ENCODE peak calls at places on chromosome 1, in nine cellular contexts. V, Y, I, O, R, U, F, Z and X are unnamed samples. For H3K4me1, the result is how much of the 10 kb centered on the place peaks cover.

GRCh38 chr1:89945852-89946476 is 48.9 kb upstream of the ZNF326 start:
- DNase-seq in V (no peak), Y (no peak), I (no peak), O (no peak), R (no peak), U (no peak), F (no peak), Z (peak), X (no peak)

GRCh38 chr1:171786534-171786933 is 5.1 kb downstream of the METTL13 start:
- DNase-seq in V (no peak), Y (no peak), I (no peak), O (no peak), R (no peak), U (no peak), F (no peak), Z (no peak), X (no peak)

GRCh38 chr1:198267921-198268320 is 111.1 kb downstream of the NEK7 start:
- DNase-seq in V (no peak), Y (no peak), I (no peak), O (no peak), R (no peak), U (peak), F (no peak), Z (no peak), X (no peak)

GRCh38 chr1:24584103-24584764 is 28.3 kb downstream of the NCMAP start:
- DNase-seq in V (no peak), Y (no peak), I (no peak), O (no peak), R (no peak), U (no peak), F (peak), Z (no peak), X (no peak)

GRCh38 chr1:43774359-43774758 is 67.0 kb downstream of the ST3GAL3 start:
- DNase-seq in V (no peak), Y (no peak), I (no peak), O (no peak), R (no peak), U (peak), F (no peak), Z (no peak), X (no peak)

GRCh38 chr1:70025052-70025451 is 180.3 kb downstream of the LRRC40 start:
- DNase-seq in V (no peak), Y (no peak), I (no peak), O (no peak), R (no peak), U (no peak), F (no peak), Z (no peak), X (no peak)

GRCh38 chr1:235885654-235886238 is 19.0 kb upstream of the LYST start:
- DNase-seq in V (no peak), Y (no peak), I (no peak), O (no peak), R (no peak), U (no peak), F (no peak), Z (no peak), X (no peak)

GRCh38 chr1:82162526-82163420 is 362.0 kb downstream of the ADGRL2 start:
- DNase-seq in V (no peak), Y (peak), I (no peak), O (no peak), R (no peak), U (peak), F (no peak), Z (no peak), X (no peak)

GRCh38 chr1:85654066-85654782 is 54.0 kb downstream of the ZNHIT6 start:
- DNase-seq in V (no peak), Y (no peak), I (no peak), O (no peak), R (no peak), U (peak), F (no peak), Z (peak), X (no peak)

GRCh38 chr1:110538921-110539320 is 19.9 kb upstream of the KCNA10 start:
- DNase-seq in V (no peak), Y (no peak), I (no peak), O (no peak), R (no peak), U (no peak), F (no peak), Z (no peak), X (no peak)

GRCh38 chr1:155083865-155084721 is 5.5 kb downstream of the EFNA3 start:
- DNase-seq in V (no peak), Y (peak), I (no peak), O (peak), R (no peak), U (peak), F (peak), Z (no peak), X (peak)

GRCh38 chr1:174953657-174954435 is 45.9 kb upstream of the CACYBP start:
- DNase-seq in V (no peak), Y (no peak), I (no peak), O (no peak), R (no peak), U (no peak), F (no peak), Z (no peak), X (no peak)

GRCh38 chr1:65395887-65396612 is 24.4 kb upstream of the LEPR start:
- DNase-seq in V (no peak), Y (no peak), I (no peak), O (no peak), R (no peak), U (no peak), F (peak), Z (no peak), X (no peak)

GRCh38 chr1:91753878-91754277 is 132.1 kb downstream of the TGFBR3 start:
- DNase-seq in V (no peak), Y (no peak), I (no peak), O (no peak), R (no peak), U (no peak), F (no peak), Z (no peak), X (no peak)

GRCh38 chr1:91757760-91758545 is 128.0 kb downstream of the TGFBR3 start:
- DNase-seq in V (no peak), Y (no peak), I (peak), O (no peak), R (no peak), U (peak), F (no peak), Z (no peak), X (no peak)

GRCh38 chr1:91754348-91754747 is 131.6 kb downstream of the TGFBR3 start:
- DNase-seq in V (no peak), Y (no peak), I (peak), O (no peak), R (no peak), U (peak), F (no peak), Z (no peak), X (no peak)

GRCh38 chr1:91755176-91755575 is 130.8 kb downstream of the TGFBR3 start:
- DNase-seq in V (peak), Y (no peak), I (peak), O (no peak), R (no peak), U (peak), F (no peak), Z (no peak), X (peak)

GRCh38 chr1:91755888-91756287 is 130.1 kb downstream of the TGFBR3 start:
- DNase-seq in V (no peak), Y (no peak), I (peak), O (no peak), R (no peak), U (no peak), F (no peak), Z (no peak), X (no peak)
- H3K4me1 ChIP-seq in V (under half), Y (under half), I (under half), O (under half), R (under half), U (under half), F (under half), Z (under half), X (under half)

DNA sequence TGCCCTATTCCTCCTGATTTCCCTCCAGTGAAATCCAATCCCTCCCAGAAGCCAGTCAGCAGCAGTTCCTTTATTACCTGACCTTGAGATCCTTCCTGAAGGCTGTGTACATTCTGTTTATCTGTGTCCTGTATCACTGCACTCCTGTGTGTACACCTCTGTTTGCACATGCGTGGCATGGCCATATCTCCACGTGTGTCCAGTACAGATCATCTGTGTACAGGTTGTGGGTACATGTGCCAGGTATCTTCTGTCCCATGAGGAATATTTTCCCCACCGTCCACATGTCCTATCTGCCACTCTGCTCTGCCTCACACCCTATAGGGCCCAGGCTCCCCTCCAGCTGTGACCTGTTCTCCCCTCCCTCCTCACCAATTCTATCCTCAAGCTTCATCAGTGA is 2.8 kb downstream of the CDC42SE1 start:
- DNase-seq in V (no peak), Y (no peak), I (peak), O (no peak), R (no peak), U (no peak), F (no peak), Z (no peak), X (no peak)
- H3K4me3 ChIP-seq in V (peak), Y (no peak), I (no peak), O (peak), R (peak), U (peak), F (peak), Z (no peak), X (no peak)

GRCh38 chr1:119594386-119594785 is 53.7 kb downstream of the ZNF697 start:
- DNase-seq in V (no peak), Y (no peak), I (no peak), O (no peak), R (no peak), U (no peak), F (no peak), Z (no peak), X (no peak)
- H3K4me1 ChIP-seq in V (under half), Y (under half), I (under half), O (under half), R (under half), U (under half), F (under half), Z (under half), X (under half)

GRCh38 chr1:208242186-208242585 is 2.0 kb downstream of the PLXNA2 start:
- DNase-seq in V (no peak), Y (no peak), I (peak), O (no peak), R (no peak), U (no peak), F (no peak), Z (no peak), X (no peak)
- H3K4me3 ChIP-seq in V (peak), Y (no peak), I (peak), O (no peak), R (no peak), U (peak), F (no peak), Z (no peak), X (no peak)

GRCh38 chr1:31789259-31790065 is 25.3 kb upstream of the ADGRB2 start:
- DNase-seq in V (peak), Y (peak), I (peak), O (peak), R (peak), U (peak), F (peak), Z (peak), X (peak)

GRCh38 chr1:31791131-31791858 is 24.5 kb downstream of the SPOCD1 start:
- DNase-seq in V (no peak), Y (no peak), I (peak), O (no peak), R (no peak), U (no peak), F (no peak), Z (no peak), X (no peak)

GRCh38 chr1:31792116-31792515 is 23.7 kb downstream of the SPOCD1 start:
- DNase-seq in V (no peak), Y (no peak), I (peak), O (no peak), R (no peak), U (no peak), F (no peak), Z (no peak), X (no peak)

GRCh38 chr1:31790140-31790539 is 25.7 kb downstream of the SPOCD1 start:
- DNase-seq in V (no peak), Y (no peak), I (peak), O (no peak), R (no peak), U (no peak), F (no peak), Z (no peak), X (no peak)

GRCh38 chr1:31790641-31791091 is 25.2 kb downstream of the SPOCD1 start:
- DNase-seq in V (no peak), Y (no peak), I (peak), O (no peak), R (no peak), U (no peak), F (no peak), Z (no peak), X (peak)
- H3K4me1 ChIP-seq in V (under half), Y (under half), I (under half), O (under half), R (under half), U (under half), F (under half), Z (under half), X (under half)

DNA sequence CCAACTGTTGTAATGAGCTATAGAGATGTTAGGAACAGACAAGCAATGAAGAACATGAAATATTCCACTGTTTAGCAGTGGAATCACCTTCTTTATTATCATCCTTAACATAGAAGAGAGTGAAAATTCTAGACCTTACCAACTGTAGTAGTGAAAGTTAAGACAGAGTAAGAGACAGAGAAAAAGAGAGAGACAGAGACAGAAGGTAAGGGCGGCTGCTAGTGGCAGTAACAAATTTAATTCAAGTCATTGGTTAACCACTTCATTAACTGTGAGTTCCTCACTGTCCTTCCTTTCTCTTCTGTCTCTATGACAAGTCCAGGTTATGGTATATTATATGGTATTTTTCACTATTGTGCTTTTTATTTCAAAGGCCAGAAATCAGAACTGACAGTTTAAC is 355.7 kb upstream of the ESRRG start:
- DNase-seq in V (no peak), Y (no peak), I (no peak), O (no peak), R (no peak), U (no peak), F (no peak), Z (no peak), X (no peak)
- H3K4me3 ChIP-seq in V (peak), Y (no peak), I (no peak), O (no peak), R (no peak), U (no peak), F (no peak), Z (no peak), X (no peak)

DNA sequence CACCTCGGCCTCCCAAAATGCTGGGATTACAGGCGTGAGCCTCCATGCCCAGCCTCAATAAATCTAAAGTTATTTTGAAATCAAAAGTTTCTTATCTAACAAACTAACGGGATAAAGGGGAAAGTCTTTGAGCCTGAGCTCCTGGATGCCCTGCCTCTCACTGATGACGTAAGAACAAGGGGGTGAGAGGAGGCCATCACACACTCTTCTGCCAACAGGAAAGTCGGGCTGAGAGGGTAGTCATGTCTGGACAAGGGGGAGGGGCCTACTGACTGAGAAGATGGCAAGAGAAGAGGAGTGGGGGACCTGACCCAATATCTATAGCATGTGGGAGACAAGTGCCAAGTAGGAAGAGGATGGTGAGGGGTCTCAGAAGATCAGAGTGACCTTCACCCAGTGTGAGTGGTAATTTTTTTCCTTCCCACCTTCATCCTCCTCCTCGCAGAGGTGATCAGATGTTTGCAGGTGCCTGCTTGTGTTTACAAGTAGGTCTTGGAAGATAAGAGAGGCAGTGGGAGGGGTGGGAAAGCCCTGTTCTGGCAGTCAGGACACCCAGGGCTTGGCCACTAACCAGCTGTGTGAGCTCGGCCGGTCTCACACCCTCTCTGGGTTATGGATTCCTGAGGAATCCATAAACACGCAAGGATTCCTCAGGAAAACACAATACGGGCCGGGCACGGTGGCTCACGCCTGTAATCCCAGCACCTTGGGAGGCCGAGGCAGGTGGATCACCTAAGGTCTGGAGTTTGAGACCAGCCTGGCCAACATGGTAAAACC is 9.6 kb downstream of the UQCRHL start:
- DNase-seq in V (no peak), Y (no peak), I (no peak), O (no peak), R (no peak), U (peak), F (no peak), Z (no peak), X (no peak)
- H3K4me1 ChIP-seq in V (under half), Y (under half), I (under half), O (under half), R (under half), U (under half), F (under half), Z (half or more), X (under half)

DNA sequence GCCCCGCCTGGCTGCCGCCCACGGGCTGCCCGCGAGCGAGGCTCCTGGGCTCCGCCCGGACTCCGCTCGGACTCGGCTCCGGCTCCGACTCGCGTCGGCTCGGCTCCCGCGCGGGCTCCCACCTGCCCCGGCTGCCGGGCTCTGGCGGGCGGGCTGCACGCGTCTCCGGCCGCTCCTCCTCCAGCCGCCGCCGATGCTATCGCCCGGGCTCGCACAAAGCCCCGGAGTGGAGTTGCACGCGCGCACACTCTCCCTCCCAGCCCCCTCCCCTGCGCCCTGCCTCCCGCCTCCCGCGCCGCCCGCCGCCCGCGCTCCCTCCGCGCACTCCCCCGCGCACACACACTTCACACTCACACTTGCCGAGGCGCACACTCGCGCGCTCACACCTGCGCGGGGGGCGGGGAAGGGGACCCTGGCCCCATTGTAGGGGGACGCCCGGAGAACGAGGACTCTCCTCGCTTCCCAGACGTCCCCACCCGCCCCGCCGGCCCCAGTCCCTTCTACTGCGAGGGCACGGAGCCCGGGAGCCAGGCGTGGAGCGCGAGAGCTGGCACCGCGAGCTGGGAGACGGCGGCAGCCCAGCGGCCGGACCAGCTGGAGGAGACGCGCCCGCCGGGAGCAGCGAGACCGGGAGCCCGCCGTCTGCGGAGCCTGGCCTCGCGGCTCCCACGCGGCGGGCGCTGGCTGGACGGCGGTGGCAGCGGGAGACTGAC is at the start of gene GRIK3:
- DNase-seq in V (no peak), Y (no peak), I (no peak), O (no peak), R (no peak), U (no peak), F (no peak), Z (no peak), X (no peak)
- H3K4me3 ChIP-seq in V (peak), Y (no peak), I (peak), O (no peak), R (no peak), U (no peak), F (no peak), Z (no peak), X (no peak)

GRCh38 chr1:231208980-231209379 is 32.0 kb upstream of the GNPAT start:
- DNase-seq in V (no peak), Y (no peak), I (no peak), O (no peak), R (no peak), U (no peak), F (no peak), Z (no peak), X (no peak)

GRCh38 chr1:231210126-231210525 is 30.9 kb upstream of the GNPAT start:
- DNase-seq in V (no peak), Y (no peak), I (no peak), O (no peak), R (no peak), U (no peak), F (no peak), Z (no peak), X (no peak)

GRCh38 chr1:231206856-231207255 is 34.2 kb upstream of the GNPAT start:
- DNase-seq in V (no peak), Y (no peak), I (no peak), O (no peak), R (no peak), U (no peak), F (no peak), Z (no peak), X (no peak)

GRCh38 chr1:231211005-231211857 is 29.8 kb upstream of the GNPAT start:
- DNase-seq in V (peak), Y (peak), I (peak), O (peak), R (peak), U (peak), F (peak), Z (peak), X (peak)

GRCh38 chr1:231209531-231209930 is 31.5 kb upstream of the GNPAT start:
- DNase-seq in V (no peak), Y (no peak), I (no peak), O (no peak), R (no peak), U (no peak), F (no peak), Z (no peak), X (no peak)
- H3K4me1 ChIP-seq in V (under half), Y (under half), I (under half), O (under half), R (under half), U (under half), F (under half), Z (under half), X (under half)

DNA sequence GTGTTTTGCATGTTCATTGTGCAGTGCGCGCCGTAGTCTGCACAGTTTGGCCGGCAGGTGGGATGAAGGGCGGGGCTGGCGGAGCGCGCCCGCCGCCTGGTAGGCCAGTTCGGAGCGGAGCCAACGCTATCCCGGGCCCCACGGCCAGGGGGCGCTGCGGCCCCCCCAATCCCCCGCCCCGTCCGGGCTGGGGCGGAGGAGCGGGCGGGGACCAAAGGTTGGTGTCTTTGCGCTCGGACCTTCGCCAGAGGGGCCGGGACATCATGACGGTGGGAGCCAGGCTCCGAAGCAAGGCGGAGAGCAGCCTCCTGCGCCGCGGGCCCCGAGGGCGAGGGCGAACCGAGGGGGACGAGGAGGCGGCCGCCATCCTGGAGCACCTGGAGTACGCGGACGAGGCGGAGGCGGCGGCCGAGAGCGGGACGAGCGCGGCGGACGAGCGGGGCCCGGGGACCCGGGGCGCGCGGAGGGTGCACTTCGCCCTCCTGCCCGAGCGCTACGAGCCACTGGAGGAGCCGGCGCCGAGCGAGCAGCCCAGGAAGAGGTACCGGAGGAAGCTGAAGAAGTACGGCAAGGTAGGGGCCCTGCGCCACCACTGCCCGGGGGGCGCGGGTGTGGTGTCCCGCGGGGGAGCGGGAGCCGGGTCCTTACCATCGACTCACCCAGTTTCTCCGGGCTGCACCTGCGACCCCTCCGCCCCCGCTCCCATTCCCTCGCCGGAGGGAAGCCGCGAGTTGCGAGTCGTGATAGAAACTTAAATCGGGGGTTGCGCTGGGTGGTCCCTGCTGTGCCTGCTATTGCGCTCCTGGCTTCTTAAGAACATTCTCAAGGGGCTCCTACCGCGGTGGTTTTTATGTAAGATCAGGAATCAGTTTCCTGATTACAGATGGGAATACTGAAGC is at the start of gene C1orf115:
- DNase-seq in V (peak), Y (peak), I (peak), O (peak), R (peak), U (peak), F (peak), Z (peak), X (peak)
- H3K4me3 ChIP-seq in V (peak), Y (peak), I (peak), O (peak), R (peak), U (peak), F (peak), Z (peak), X (peak)